ENCODE peak calls at places on chromosome 6, in six cellular contexts. W, Y, U, I, D and M are unnamed samples.

GRCh38 chr6:41935685-41936072 is 5.9 kb downstream of the CCND3 start:
- DNase-seq in W (no peak), Y (no peak), U (no peak), I (no peak), D (no peak), M (no peak)

GRCh38 chr6:10520468-10520867 is 683 bp upstream of the GCNT2 start:
- DNase-seq in W (no peak), Y (no peak), U (no peak), I (no peak), D (peak), M (no peak)

GRCh38 chr6:33329058-33329457 is 11.5 kb upstream of the ZBTB22 start:
- DNase-seq in W (no peak), Y (no peak), U (no peak), I (no peak), D (no peak), M (no peak)

GRCh38 chr6:51986864-51987263 is 100.5 kb downstream of the PKHD1 start:
- DNase-seq in W (no peak), Y (no peak), U (no peak), I (no peak), D (no peak), M (no peak)

GRCh38 chr6:39997101-39997635 is 62.9 kb upstream of the MOCS1 start:
- DNase-seq in W (no peak), Y (no peak), U (no peak), I (no peak), D (no peak), M (no peak)

GRCh38 chr6:41578714-41579610 is 32.8 kb downstream of the FOXP4 start:
- DNase-seq in W (peak), Y (no peak), U (peak), I (no peak), D (no peak), M (no peak)

GRCh38 chr6:166658115-166658791 is 31.2 kb upstream of the RPS6KA2 start:
- DNase-seq in W (no peak), Y (peak), U (no peak), I (no peak), D (no peak), M (no peak)

GRCh38 chr6:134589512-134589911 is 271.6 kb upstream of the SGK1 start:
- DNase-seq in W (no peak), Y (no peak), U (no peak), I (no peak), D (peak), M (peak)

GRCh38 chr6:105835373-105835772 is 250.8 kb upstream of the PRDM1 start:
- DNase-seq in W (no peak), Y (no peak), U (no peak), I (no peak), D (peak), M (no peak)

GRCh38 chr6:119323478-119323877 is 26.1 kb downstream of the MAN1A1 start:
- DNase-seq in W (no peak), Y (no peak), U (no peak), I (no peak), D (no peak), M (peak)

GRCh38 chr6:118813795-118814194 is 80.2 kb upstream of the ASF1A start:
- DNase-seq in W (no peak), Y (no peak), U (no peak), I (no peak), D (no peak), M (peak)

DNA sequence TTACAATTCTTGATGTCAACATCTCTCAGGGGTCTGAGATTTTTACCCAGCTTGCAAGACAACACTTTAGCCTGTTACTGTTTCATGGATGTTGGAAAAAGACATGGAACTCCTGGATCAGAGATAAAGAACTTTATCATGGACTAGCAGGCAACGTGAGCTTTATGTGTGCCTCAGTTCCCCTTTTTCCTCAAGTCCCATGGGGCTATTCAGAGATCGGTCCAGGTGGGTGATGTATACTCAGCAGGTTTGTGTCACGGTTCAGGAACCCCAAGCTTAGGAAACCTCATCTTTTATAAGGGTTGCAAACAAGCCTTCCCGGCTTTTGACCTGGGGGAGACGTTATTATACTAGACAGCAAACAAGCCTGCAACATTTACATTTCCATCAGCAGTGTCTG is 15.0 kb downstream of the AFG1L start:
- DNase-seq in W (no peak), Y (no peak), U (no peak), I (no peak), D (no peak), M (no peak)
- H3K4me3 ChIP-seq in W (no peak), Y (no peak), U (no peak), I (no peak), D (no peak), M (no peak)

GRCh38 chr6:50850223-50850751 is 31.6 kb downstream of the TFAP2B start:
- DNase-seq in W (no peak), Y (no peak), U (no peak), I (no peak), D (no peak), M (no peak)
- H3K4me3 ChIP-seq in W (no peak), Y (peak), U (no peak), I (peak), D (peak), M (peak)

GRCh38 chr6:158808918-158809678 is 10.1 kb downstream of the EZR start:
- DNase-seq in W (no peak), Y (no peak), U (no peak), I (no peak), D (no peak), M (no peak)

GRCh38 chr6:158807515-158808441 is 11.4 kb downstream of the EZR start:
- DNase-seq in W (no peak), Y (no peak), U (no peak), I (no peak), D (no peak), M (no peak)

GRCh38 chr6:158810149-158811095 is 8.7 kb downstream of the EZR start:
- DNase-seq in W (no peak), Y (no peak), U (no peak), I (no peak), D (no peak), M (no peak)

GRCh38 chr6:158805698-158806373 is 13.3 kb downstream of the EZR start:
- DNase-seq in W (no peak), Y (no peak), U (peak), I (no peak), D (no peak), M (no peak)

DNA sequence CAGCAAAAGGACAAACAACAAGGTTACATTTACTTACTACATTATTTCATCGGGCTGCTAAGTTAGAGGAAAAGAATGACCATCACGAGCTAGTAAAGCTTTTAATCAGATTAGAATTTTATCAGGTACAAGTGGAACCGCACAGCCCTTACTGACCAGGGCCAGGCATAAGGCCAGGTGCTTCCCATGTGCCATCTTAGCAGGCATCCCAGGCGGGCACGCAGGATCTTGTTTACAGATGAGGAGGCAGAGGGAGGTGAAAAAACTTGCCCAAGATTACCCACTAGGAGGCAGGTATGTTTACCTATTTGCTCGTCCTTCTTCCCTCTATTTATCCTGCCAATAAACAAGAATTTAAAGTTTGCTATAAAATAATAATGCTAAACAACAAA is 10.7 kb downstream of the EZR start:
- DNase-seq in W (no peak), Y (no peak), U (no peak), I (no peak), D (peak), M (no peak)
- H3K4me3 ChIP-seq in W (no peak), Y (no peak), U (peak), I (no peak), D (peak), M (no peak)

GRCh38 chr6:25403150-25403549 is 124.0 kb downstream of the CARMIL1 start:
- DNase-seq in W (no peak), Y (no peak), U (no peak), I (no peak), D (no peak), M (no peak)

GRCh38 chr6:25404094-25404493 is 124.9 kb downstream of the CARMIL1 start:
- DNase-seq in W (no peak), Y (no peak), U (no peak), I (no peak), D (no peak), M (no peak)

GRCh38 chr6:25402125-25402524 is 123.0 kb downstream of the CARMIL1 start:
- DNase-seq in W (no peak), Y (no peak), U (no peak), I (no peak), D (no peak), M (no peak)

GRCh38 chr6:25404693-25405169 is 125.6 kb downstream of the CARMIL1 start:
- DNase-seq in W (peak), Y (no peak), U (peak), I (no peak), D (no peak), M (no peak)

DNA sequence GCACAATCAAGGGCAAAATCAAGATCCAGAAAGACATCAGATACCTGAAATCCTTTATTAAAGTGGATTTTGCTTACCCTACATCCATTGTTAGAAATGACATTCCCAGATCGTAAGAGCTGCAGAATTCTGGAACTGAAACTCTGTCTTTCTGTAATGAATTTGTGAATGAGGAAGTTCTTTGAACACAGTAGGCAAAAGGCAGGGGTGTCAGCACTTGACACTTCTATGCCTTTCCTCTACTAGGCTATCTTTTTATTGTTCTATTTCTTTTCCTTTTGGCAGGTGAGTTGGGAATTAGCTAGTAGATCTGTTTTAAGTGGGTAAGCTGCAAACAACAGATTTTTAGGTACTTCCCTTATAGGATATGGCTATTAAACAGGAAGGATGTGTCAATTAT is 126.3 kb downstream of the CARMIL1 start:
- DNase-seq in W (no peak), Y (no peak), U (no peak), I (no peak), D (no peak), M (no peak)
- H3K4me3 ChIP-seq in W (no peak), Y (no peak), U (no peak), I (no peak), D (no peak), M (no peak)

GRCh38 chr6:141884850-141885249 is 247.9 kb upstream of the GJE1 start:
- DNase-seq in W (no peak), Y (no peak), U (no peak), I (no peak), D (no peak), M (no peak)
- H3K4me3 ChIP-seq in W (no peak), Y (no peak), U (no peak), I (no peak), D (no peak), M (no peak)